ENCODE peak calls at places on chromosomes 7 and 10, in ten cellular contexts. I is tibial nerve; Z is heart left ventricle; Y is GM23248; H is CD8-positive, alpha-beta T cell; R is AG09309; L is brain microvascular endothelial cell; E is uterus; S is neuronal stem cell; J is cardiac muscle cell. B is an unnamed sample.

GRCh38 chr10:122498521-122498920 is 37.2 kb downstream of the HTRA1 start:
- DNase-seq in I (no peak), Z (peak), Y (peak), H (no peak), R (no peak), L (no peak), E (no peak), S (no peak), J (no peak), B (no peak)

GRCh38 chr7:106609416-106609815 is 51.5 kb downstream of the CCDC71L start:
- DNase-seq in I (no peak), Z (no peak), Y (peak), H (no peak), R (peak), L (peak), E (no peak), S (no peak), J (peak), B (no peak)

GRCh38 chr7:36037121-36037662 is 115.9 kb upstream of the EEPD1 start:
- DNase-seq in I (no peak), Z (peak), Y (peak), H (no peak), R (peak), L (peak), E (peak), S (no peak), J (peak), B (peak)

GRCh38 chr10:18532881-18533535 is 118.4 kb downstream of the NSUN6 start:
- DNase-seq in I (no peak), Z (no peak), Y (no peak), H (no peak), R (no peak), L (no peak), E (no peak), S (no peak), J (no peak), B (no peak)

GRCh38 chr7:138975343-138976104 is 5.7 kb downstream of the KIAA1549 start:
- DNase-seq in I (no peak), Z (no peak), Y (no peak), H (no peak), R (no peak), L (no peak), E (no peak), S (peak), J (peak), B (no peak)

GRCh38 chr7:55086413-55087201 is 67.8 kb downstream of the EGFR start:
- DNase-seq in I (no peak), Z (no peak), Y (peak), H (no peak), R (peak), L (peak), E (no peak), S (no peak), J (peak), B (no peak)

GRCh38 chr7:105016083-105017075 is 2.4 kb downstream of the KMT2E start:
- DNase-seq in I (no peak), Z (no peak), Y (peak), H (no peak), R (no peak), L (no peak), E (no peak), S (no peak), J (peak), B (no peak)

GRCh38 chr7:28509256-28510021 is 97.1 kb downstream of the CREB5 start:
- DNase-seq in I (no peak), Z (no peak), Y (no peak), H (no peak), R (no peak), L (no peak), E (no peak), S (no peak), J (peak), B (no peak)

GRCh38 chr10:13352519-13352918 is 4.4 kb upstream of the SEPHS1 start:
- DNase-seq in I (no peak), Z (no peak), Y (no peak), H (no peak), R (no peak), L (no peak), E (no peak), S (no peak), J (no peak), B (no peak)

GRCh38 chr10:44975487-44976331 is 2.9 kb downstream of the DEPP1 start:
- DNase-seq in I (no peak), Z (no peak), Y (peak), H (no peak), R (no peak), L (peak), E (peak), S (no peak), J (peak), B (no peak)

GRCh38 chr7:101632641-101633040 is 3.5 kb upstream of the MYL10 start:
- DNase-seq in I (no peak), Z (no peak), Y (peak), H (no peak), R (no peak), L (peak), E (no peak), S (no peak), J (no peak), B (no peak)

GRCh38 chr7:131012477-131013031 is 278.5 kb upstream of the KLF14 start:
- DNase-seq in I (no peak), Z (no peak), Y (peak), H (no peak), R (no peak), L (no peak), E (no peak), S (no peak), J (no peak), B (no peak)

GRCh38 chr10:9709849-9710248 is 1307.8 kb upstream of the CELF2 start:
- DNase-seq in I (no peak), Z (no peak), Y (no peak), H (no peak), R (no peak), L (no peak), E (no peak), S (no peak), J (peak), B (no peak)

GRCh38 chr7:121076350-121077164 is 88.0 kb downstream of the CPED1 start:
- DNase-seq in I (no peak), Z (no peak), Y (peak), H (no peak), R (no peak), L (peak), E (no peak), S (no peak), J (peak), B (no peak)

GRCh38 chr7:130758429-130759056 is 24.5 kb upstream of the KLF14 start:
- DNase-seq in I (no peak), Z (no peak), Y (peak), H (no peak), R (peak), L (no peak), E (no peak), S (peak), J (peak), B (no peak)

GRCh38 chr10:17029581-17030271 is 99.9 kb downstream of the CUBN start:
- DNase-seq in I (peak), Z (peak), Y (peak), H (peak), R (no peak), L (peak), E (peak), S (no peak), J (peak), B (peak)

GRCh38 chr7:23530355-23530754 is 1.4 kb downstream of the TRA2A start:
- DNase-seq in I (no peak), Z (no peak), Y (peak), H (peak), R (no peak), L (peak), E (no peak), S (no peak), J (peak), B (no peak)

GRCh38 chr7:27200761-27201230 is 905 bp upstream of the HOXA13 start:
- DNase-seq in I (no peak), Z (no peak), Y (no peak), H (no peak), R (no peak), L (no peak), E (no peak), S (no peak), J (no peak), B (no peak)

GRCh38 chr10:11532329-11532728 is 79.1 kb downstream of the USP6NL start:
- DNase-seq in I (no peak), Z (no peak), Y (no peak), H (no peak), R (no peak), L (no peak), E (no peak), S (no peak), J (peak), B (no peak)
- H3K4me3 ChIP-seq in I (peak), Z (peak), Y (no peak), H (no peak), R (no peak), L (peak), E (no peak), S (no peak), J (no peak), B (no peak)

DNA sequence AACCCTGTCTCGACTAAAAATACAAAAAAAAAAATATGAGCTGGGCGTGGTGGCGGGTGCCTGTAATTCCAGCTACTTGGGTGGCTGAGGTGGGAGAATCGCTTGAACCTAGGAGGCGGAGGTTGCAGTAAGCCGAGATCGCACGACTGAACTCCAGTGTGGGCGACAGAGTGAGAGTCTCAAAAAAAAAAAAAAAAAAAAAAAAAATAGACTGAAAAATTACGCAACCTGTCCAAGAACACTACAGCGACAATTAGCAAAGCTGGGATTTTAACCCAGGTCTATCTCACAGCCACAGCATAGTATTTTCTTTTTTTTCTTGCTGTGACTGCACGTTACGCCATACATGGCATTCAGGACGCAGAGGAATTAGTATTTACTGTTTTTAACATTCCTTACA is 1.1 kb upstream of the RABGEF1 start:
- DNase-seq in I (no peak), Z (no peak), Y (peak), H (no peak), R (no peak), L (no peak), E (no peak), S (no peak), J (peak), B (no peak)
- H3K4me3 ChIP-seq in I (peak), Z (peak), Y (peak), H (peak), R (peak), L (peak), E (peak), S (peak), J (peak), B (peak)

DNA sequence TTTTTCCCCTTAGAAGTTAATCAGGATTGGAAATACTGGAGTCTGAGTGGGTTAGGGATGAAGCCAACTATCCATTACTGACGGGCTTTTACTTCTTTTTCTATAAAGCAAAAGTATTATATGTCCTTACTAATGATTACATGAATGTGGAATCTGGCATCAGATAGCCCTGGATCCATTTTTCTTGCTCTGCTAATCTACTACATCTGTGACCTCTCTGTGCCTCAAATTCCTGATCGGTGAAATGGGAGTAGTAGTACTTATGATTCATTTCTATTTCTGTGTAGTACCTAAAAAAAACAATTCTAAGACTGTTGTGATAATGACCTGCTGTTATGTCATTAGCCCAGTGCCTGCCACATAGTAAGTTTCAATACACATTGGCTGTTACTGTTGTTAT is 621.6 kb downstream of the SORCS3 start:
- DNase-seq in I (no peak), Z (no peak), Y (no peak), H (no peak), R (peak), L (no peak), E (no peak), S (no peak), J (no peak), B (no peak)
- H3K4me3 ChIP-seq in I (no peak), Z (no peak), Y (no peak), H (no peak), R (no peak), L (no peak), E (no peak), S (no peak), J (no peak), B (no peak)

GRCh38 chr7:17307033-17307432 is 8.6 kb downstream of the AHR start:
- DNase-seq in I (no peak), Z (no peak), Y (peak), H (no peak), R (no peak), L (no peak), E (no peak), S (no peak), J (peak), B (no peak)

GRCh38 chr7:17307558-17307957 is 9.1 kb downstream of the AHR start:
- DNase-seq in I (no peak), Z (no peak), Y (peak), H (no peak), R (no peak), L (no peak), E (no peak), S (no peak), J (no peak), B (no peak)

GRCh38 chr7:17304926-17305325 is 6.5 kb downstream of the AHR start:
- DNase-seq in I (no peak), Z (no peak), Y (peak), H (no peak), R (peak), L (peak), E (no peak), S (no peak), J (peak), B (no peak)

GRCh38 chr7:17307969-17308648 is 9.7 kb downstream of the AHR start:
- DNase-seq in I (no peak), Z (no peak), Y (no peak), H (no peak), R (no peak), L (no peak), E (no peak), S (no peak), J (no peak), B (no peak)

GRCh38 chr7:17305387-17306171 is 7.1 kb downstream of the AHR start:
- DNase-seq in I (no peak), Z (no peak), Y (peak), H (no peak), R (no peak), L (no peak), E (no peak), S (no peak), J (no peak), B (no peak)
- H3K4me3 ChIP-seq in I (peak), Z (no peak), Y (peak), H (no peak), R (peak), L (no peak), E (no peak), S (no peak), J (no peak), B (no peak)

DNA sequence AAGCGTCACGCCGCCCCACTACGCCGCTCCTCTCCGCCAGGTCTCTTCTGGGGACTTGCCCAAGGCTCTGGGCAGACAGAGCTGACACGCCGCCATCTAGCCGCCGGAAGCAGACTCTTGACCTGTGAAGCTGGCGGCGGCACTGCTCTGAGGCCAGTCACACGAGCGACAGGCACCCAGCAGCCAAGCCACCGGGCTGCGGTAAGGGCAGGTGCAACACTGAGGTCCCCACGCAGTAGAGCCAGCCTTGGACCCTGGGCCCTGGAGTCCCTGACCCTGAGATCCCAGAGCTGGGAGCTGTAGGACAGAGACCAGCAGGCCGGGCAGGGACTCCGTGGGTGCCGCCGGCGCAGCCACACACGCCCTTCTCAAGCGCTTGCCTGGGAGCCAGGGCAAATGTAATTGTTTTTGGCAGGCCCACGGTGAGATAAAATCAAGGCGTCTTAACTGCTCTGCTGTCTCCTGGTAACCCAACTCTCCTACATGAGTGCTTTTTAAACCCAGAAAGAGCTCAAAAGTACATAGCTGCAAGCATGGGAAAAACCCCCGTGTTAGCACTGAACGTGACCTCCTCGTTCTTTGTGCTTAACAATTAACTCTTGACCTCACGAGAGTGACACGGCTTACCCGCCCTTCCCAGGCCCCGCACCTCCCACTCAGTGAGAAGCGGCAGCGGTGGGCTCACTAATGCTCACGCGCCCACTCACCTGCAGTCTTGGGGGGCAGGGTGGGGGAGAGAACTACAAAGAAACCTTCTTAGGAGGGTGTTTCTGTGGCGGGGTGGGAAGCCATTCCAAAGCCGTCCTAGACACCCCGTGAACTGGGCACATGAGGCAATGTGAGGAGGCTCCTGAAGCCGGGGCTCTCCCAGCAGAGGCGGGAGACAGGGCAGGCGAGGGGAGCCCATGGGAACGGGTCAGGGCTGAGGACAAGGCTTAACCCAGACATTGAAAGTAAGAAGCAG is 8.5 kb downstream of the GPER1 start:
- DNase-seq in I (no peak), Z (no peak), Y (no peak), H (no peak), R (no peak), L (no peak), E (peak), S (no peak), J (no peak), B (peak)
- H3K4me3 ChIP-seq in I (no peak), Z (no peak), Y (no peak), H (no peak), R (no peak), L (no peak), E (no peak), S (no peak), J (no peak), B (peak)

DNA sequence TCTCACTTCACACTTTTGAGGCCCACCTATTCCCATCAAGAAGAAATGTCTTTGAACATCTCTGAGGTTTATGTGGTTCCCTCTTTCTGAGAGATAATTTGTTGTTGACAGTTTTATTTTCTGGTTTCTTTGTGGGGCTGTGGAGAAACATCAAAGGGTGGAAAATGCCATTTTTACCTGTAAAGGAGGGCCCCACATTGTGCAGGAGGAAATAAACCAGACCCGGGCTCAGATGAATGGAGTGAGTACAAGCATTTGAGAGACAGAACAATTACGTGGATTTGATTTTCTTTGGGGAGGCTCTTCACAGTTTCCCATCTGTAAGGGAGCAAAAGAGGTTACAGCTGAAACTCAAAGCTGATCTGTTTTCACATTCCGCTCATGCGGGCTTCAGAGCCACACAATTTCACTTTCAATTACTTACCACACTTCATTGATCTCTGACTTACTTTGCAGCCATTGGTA is 29.8 kb downstream of the ITPRIP start:
- DNase-seq in I (no peak), Z (no peak), Y (no peak), H (no peak), R (no peak), L (no peak), E (no peak), S (no peak), J (no peak), B (no peak)
- H3K4me3 ChIP-seq in I (no peak), Z (no peak), Y (no peak), H (no peak), R (no peak), L (no peak), E (no peak), S (no peak), J (no peak), B (no peak)

GRCh38 chr10:102312683-102313082 is 67.4 kb downstream of the GBF1 start:
- DNase-seq in I (no peak), Z (no peak), Y (peak), H (no peak), R (no peak), L (peak), E (no peak), S (no peak), J (no peak), B (no peak)
- H3K4me3 ChIP-seq in I (no peak), Z (no peak), Y (no peak), H (no peak), R (no peak), L (no peak), E (no peak), S (no peak), J (no peak), B (no peak)

DNA sequence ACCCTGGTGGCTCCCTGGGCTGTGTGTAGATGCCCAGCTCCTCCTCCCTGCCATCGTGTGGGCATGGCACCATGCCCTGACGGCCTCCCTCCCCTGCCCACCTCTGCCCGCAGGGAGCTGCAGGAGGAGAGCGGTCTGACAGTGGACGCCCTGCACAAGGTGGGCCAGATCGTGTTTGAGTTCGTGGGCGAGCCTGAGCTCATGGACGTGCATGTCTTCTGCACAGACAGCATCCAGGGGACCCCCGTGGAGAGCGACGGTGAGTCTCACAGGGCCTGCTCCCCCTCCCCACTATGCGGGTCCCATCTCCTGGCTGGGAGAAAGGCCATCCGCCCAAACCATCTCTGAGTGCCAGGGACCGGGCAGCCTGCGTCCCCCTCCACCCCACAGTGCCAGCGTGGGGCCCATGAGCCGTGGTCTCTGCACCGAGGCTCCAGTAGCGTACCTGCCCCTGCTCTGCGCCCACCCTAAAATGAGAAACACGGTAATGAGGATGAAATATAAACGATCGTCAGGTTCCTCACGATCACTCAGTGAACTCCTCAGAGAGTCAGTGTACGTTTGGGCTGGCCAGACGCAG is 7.8 kb downstream of the NUDT1 start:
- DNase-seq in I (no peak), Z (no peak), Y (no peak), H (no peak), R (no peak), L (no peak), E (no peak), S (no peak), J (no peak), B (no peak)
- H3K4me3 ChIP-seq in I (no peak), Z (no peak), Y (peak), H (no peak), R (peak), L (no peak), E (no peak), S (no peak), J (no peak), B (no peak)

DNA sequence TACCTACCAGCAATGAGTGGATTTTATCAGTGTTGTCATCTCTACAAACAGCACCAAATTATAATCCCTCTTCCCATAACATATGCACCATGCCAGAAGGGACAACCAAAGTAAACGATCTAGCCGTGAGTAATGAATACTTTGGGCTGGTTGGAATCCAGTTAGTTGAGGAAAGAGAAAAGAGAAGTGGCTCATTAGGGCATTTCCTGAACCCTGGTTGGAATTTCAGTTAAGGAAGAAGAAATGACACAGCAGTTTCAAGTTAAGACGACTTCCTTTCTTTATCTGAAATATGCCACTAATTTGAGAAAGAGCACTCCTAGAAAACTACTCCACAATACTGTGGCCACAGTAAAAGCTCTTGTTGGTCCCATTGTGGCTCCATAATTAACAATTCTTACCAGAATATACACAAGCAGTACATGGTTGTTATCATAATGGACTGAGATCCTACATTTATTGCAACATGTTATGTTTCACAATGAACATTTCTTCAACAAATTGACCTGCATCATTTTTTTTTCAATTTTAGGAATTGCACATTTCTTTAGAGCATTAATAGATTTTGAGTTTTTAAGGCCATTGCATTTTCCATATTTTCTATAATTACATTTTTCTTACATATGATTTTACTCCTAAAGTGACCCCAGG is at the start of gene TFEC:
- DNase-seq in I (no peak), Z (no peak), Y (no peak), H (no peak), R (no peak), L (peak), E (no peak), S (no peak), J (peak), B (no peak)
- H3K4me3 ChIP-seq in I (no peak), Z (peak), Y (no peak), H (no peak), R (no peak), L (no peak), E (no peak), S (no peak), J (no peak), B (peak)